ENCODE peak calls at places on chromosome 14, in seven cellular contexts. K, F, I, M, R, U and D are unnamed samples.

GRCh38 chr14:80381964-80382363 is 170.7 kb upstream of the DIO2 start:
- DNase-seq in F (no peak), R (no peak), U (no peak), I (no peak), K (no peak), M (no peak), D (no peak)

GRCh38 chr14:60313093-60313492 is 64.1 kb downstream of the PPM1A start:
- DNase-seq in R (no peak), M (no peak), I (no peak), U (no peak), K (peak), F (no peak), D (no peak)

GRCh38 chr14:71175491-71175890 is 268.2 kb downstream of the PCNX1 start:
- DNase-seq in F (no peak), R (peak), U (no peak), K (no peak), I (no peak), M (no peak), D (no peak)

GRCh38 chr14:37124617-37125016 is 47.8 kb downstream of the SLC25A21 start:
- DNase-seq in U (peak), M (peak), K (peak), F (no peak), R (no peak), I (no peak), D (no peak)

GRCh38 chr14:70884595-70885342 is 22.5 kb upstream of the PCNX1 start:
- DNase-seq in I (no peak), R (no peak), F (no peak), K (no peak), U (no peak), M (no peak), D (no peak)

GRCh38 chr14:99273025-99273723 is 1.2 kb upstream of the BCL11B start:
- DNase-seq in R (no peak), K (peak), I (no peak), M (peak), U (peak), F (no peak), D (no peak)

GRCh38 chr14:85853996-85854526 is 324.1 kb downstream of the FLRT2 start:
- DNase-seq in I (no peak), U (no peak), M (no peak), R (no peak), K (no peak), F (no peak), D (no peak)

GRCh38 chr14:30427846-30428245 is 131.1 kb upstream of the G2E3 start:
- DNase-seq in F (no peak), K (no peak), M (no peak), R (no peak), I (no peak), U (no peak), D (no peak)

GRCh38 chr14:94136575-94137331 is 7.3 kb upstream of the IFI27L2 start:
- DNase-seq in U (peak), F (peak), K (peak), I (peak), R (peak), M (peak), D (peak)

GRCh38 chr14:100292301-100292775 is 13.9 kb downstream of the SLC25A29 start:
- DNase-seq in K (no peak), M (no peak), I (no peak), U (no peak), F (no peak), R (no peak), D (no peak)

GRCh38 chr14:31510855-31511254 is 23.0 kb upstream of the GPR33 start:
- DNase-seq in I (no peak), F (no peak), M (no peak), U (no peak), K (no peak), R (no peak), D (no peak)

GRCh38 chr14:69879175-69880047 is at the start of gene SMOC1:
- DNase-seq in R (peak), I (peak), K (peak), F (peak), M (peak), U (peak), D (peak)

DNA sequence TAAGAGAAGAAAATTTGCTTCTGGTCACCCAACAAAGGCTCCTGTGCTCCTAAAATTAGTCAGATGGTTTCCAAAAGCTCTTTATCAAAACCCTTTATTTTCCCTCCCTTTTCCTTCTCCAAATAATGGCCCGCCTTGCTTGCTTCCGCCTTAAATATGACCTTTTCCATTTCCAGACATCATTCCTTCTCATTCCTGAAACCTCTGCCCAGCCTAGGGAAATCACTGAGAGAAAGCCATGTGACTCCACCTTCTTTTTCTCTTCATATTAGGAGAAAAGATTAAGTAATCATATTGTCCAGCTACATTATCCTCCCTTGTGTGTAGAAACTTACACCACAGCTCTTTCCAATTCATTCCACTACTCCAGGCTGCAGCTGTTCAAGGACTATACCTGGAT is 75.7 kb upstream of the GPHB5 start:
- DNase-seq in K (no peak), R (no peak), M (no peak), U (no peak), I (no peak), F (no peak), D (no peak)
- H2BK5ac ChIP-seq in K (no peak), R (no peak), M (no peak), U (no peak), I (no peak), F (no peak), D (no peak)

DNA sequence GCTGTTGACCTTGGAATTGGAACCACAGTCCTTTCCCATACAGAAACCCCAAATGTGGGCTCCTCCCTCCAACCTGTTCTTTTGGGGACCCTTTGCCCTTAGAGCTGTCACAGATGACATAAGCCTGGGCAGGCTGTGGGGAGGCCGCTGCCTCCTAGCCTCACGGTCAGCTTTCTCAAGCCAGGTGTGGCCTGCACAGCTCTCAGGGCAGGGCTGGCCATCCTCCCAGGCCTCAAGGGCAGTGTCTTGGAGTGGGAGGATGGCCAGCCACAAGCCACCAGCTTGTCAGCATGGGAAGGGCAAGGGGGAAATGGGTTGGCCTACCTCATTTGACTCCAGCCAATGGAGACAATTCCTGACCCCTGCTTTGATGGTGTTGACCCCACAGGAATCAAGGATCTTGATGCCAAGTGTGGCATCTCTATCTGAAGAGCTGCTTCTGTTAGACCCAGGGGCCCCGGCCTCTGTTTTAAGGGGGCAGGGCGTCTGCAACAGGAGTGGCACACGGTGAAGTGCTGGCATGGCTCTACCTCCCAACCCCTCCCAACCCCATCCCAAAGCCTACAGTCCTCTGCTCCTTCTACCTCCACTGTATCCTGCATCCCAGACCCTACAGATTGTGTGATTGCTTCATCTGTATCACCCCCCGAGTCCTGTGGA is 11.5 kb downstream of the CBLN3 start:
- DNase-seq in I (no peak), F (no peak), M (peak), K (no peak), U (no peak), R (no peak), D (no peak)
- H2BK5ac ChIP-seq in I (no peak), F (no peak), M (no peak), K (no peak), U (no peak), R (no peak), D (no peak)

GRCh38 chr14:49982522-49982951 is 89.7 kb downstream of the ARF6 start:
- DNase-seq in R (peak), I (peak), M (no peak), K (no peak), U (no peak), F (peak), D (no peak)

GRCh38 chr14:49982082-49982481 is 89.2 kb downstream of the ARF6 start:
- DNase-seq in F (no peak), U (no peak), M (no peak), R (peak), I (peak), K (no peak), D (no peak)

GRCh38 chr14:49986344-49987014 is 93.6 kb downstream of the ARF6 start:
- DNase-seq in K (no peak), U (no peak), M (no peak), F (peak), I (peak), R (peak), D (no peak)

GRCh38 chr14:49988080-49988990 is 95.5 kb downstream of the ARF6 start:
- DNase-seq in F (no peak), K (no peak), I (no peak), U (no peak), R (no peak), M (no peak), D (no peak)

DNA sequence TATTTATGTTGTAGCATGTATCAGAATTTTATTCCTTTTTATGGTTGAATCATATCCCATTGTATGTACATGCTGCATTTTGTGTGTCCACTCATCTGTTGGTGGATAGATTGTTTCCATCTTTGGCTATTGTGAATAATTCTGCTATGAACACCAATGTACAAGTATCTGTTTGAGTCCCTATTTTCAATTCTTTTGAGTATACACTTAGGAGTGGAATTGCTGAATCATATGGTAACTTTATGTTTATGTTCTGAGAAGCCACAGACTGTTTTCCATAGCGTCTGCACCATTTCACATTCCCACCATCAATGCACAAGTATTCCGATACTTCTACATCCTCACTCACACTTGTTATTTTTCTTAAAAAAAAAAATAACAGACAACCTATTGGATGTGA is 91.5 kb downstream of the ARF6 start:
- DNase-seq in R (no peak), M (no peak), U (no peak), F (peak), I (peak), K (no peak), D (no peak)
- H2BK5ac ChIP-seq in R (no peak), M (no peak), U (no peak), F (no peak), I (peak), K (no peak), D (no peak)

DNA sequence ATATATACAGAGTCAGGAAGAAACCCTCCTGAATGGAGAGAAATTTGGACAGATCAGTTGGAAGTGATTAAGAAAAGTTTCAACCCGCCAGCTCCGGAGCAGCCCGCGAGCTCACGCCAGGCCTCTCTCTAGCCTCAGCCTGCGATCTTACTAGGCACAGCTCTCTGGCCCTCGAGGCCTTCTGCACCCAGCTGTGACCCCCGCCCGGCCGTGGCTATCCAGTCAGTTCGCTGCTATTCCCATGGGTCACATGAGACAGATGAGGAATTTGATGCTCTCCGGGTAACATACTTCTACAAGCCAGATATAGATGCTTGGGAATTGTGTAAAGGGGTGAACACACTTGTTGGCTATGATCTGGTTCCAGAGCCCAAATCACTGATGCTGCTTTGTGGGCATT is 48.6 kb upstream of the NID2 start:
- DNase-seq in M (no peak), U (no peak), K (no peak), R (peak), I (peak), F (no peak), D (no peak)
- H2BK5ac ChIP-seq in M (no peak), U (no peak), K (no peak), R (no peak), I (peak), F (no peak), D (no peak)

DNA sequence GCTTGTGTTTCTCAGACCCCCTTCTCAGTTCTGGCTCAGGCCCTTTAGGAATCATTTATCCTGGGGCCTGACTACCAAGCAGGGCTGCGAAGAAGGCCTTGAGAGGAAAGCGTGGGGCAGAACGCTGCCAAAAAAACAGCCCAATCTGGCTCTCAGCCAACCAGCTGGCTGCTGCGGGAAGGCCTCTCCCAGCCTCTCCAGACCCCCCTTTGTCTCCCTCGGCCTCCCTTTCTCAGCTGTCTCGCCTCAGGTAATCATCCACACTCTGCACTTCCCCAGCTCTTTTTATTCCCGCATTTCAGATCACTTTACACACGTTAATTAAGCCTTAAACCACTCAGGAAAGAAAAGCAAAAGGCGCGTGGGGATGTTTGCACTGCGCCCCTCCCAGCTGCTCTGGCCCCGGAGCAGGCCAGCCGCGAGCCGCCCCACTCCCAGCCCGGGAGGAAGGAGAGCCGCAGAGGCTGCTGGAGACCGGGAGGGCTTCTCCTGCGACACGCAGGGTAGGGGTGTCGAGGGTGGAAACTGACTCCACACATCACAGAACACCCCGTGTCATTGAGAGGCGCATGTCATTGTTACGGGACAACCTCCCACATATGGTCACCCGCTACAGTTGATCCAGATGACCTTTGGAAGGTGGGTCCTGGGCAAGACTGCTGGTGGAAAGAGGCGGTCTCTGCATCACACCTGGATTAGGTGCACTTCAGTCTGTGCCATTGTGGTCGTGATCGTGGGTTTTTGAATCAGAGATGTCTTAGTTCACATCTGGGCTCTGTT is 208.4 kb upstream of the FOXN3 start:
- DNase-seq in F (no peak), R (no peak), K (no peak), I (no peak), U (no peak), M (peak), D (no peak)
- H2BK5ac ChIP-seq in F (peak), R (no peak), K (peak), I (no peak), U (peak), M (no peak), D (no peak)

GRCh38 chr14:56324831-56325230 is 206.6 kb downstream of the PELI2 start:
- DNase-seq in I (peak), R (no peak), M (no peak), U (no peak), F (no peak), K (no peak), D (no peak)
- H2BK5ac ChIP-seq in I (peak), R (no peak), M (no peak), U (no peak), F (no peak), K (no peak), D (no peak)

GRCh38 chr14:77721437-77721836 is 13.5 kb downstream of the SLIRP start:
- DNase-seq in I (no peak), M (no peak), K (no peak), U (no peak), R (no peak), F (no peak), D (no peak)
- H2BK5ac ChIP-seq in I (no peak), M (no peak), K (no peak), U (no peak), R (no peak), F (no peak), D (no peak)

DNA sequence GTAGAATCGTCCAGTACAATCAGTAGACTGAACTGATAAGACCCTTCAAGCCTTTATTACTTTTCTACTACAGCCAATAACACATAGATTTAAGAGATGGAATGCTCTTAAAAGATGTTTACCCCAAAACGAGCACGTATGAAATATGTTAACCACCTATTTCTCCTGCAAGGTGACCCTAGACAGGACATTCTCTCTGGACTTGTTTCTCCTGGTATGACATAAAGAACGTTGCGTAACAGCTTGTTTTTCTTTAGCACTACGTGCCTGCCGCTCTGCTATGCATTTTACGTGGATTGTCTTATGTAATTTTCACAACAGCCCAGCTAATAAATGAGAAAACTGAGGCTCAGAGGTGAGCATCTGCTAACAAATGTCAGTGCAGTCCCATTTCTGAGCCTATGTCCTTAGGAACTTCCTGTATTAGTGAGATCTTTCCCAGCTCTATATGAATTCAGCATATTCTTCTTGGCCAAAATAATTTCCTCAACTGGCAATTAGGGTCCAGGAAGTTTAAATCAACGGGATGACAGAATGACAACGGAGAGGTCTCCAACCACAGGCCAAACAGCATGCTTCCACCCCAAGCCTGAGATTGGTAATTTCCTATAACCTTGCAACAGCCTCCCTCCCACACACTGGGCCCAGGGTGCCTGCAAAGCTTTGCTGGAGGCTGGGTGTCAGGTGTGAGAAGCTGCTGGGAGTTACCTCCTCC is 3.7 kb downstream of the NFKBIA start:
- DNase-seq in I (no peak), F (peak), K (no peak), U (no peak), R (peak), M (no peak), D (no peak)
- H2BK5ac ChIP-seq in I (peak), F (no peak), K (no peak), U (no peak), R (no peak), M (no peak), D (no peak)

DNA sequence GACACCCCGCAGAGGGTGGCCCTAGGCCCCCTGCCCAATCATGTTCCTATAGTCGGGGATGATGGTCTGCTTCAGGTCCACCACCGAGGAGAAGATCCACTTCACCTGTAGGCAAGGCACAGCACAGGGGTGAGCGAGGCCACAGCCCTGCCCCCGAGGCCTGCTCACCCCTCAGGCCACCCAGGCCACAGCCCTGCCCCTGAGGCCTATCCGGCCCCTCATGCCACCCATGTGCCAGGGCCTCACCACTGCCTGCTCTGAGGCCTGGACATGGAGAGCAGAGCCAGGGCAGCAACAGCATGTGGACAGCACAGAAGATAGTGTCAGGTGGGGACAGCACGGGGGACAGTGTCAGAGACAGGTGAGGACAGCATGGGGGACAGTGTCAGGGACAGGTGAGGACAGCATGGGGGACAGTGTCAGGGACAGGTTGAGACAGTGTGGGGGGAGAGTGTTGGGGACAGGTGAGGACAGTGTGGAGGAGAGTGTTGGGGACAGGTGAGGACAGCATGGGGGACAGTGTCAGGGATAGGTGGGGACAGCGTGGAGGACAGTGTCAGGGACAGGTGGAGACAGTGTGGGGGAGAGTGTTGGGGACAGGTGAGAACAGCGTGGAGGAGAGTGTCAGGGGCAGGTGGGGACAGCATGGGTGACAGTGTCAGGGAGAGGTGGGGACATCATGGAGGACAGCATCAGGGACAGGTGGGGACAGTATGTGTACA is 239.7 kb downstream of the TMEM121 start:
- DNase-seq in F (no peak), I (no peak), K (no peak), M (no peak), U (no peak), R (no peak), D (no peak)
- H2BK5ac ChIP-seq in F (no peak), I (no peak), K (no peak), M (no peak), U (no peak), R (no peak), D (no peak)